ENCODE peak calls at places on chromosomes 7 and 10, in five cellular contexts. D, P, Y, Z and C are unnamed samples.

GRCh38 chr10:88759366-88760101 is at the start of gene LIPN:
- DNase-seq in D (no peak), P (peak; percentile 7), Y (no peak), Z (no peak), C (no peak)

GRCh38 chr7:157490465-157490912 is 153.7 kb downstream of the DNAJB6 start:
- DNase-seq in D (no peak), P (peak; percentile 81), Y (peak; percentile 25), Z (peak; percentile 46), C (peak; percentile 70)

GRCh38 chr10:114881916-114882315 is 56.1 kb upstream of the TRUB1 start:
- DNase-seq in D (no peak), P (no peak), Y (no peak), Z (no peak), C (no peak)

GRCh38 chr7:122412886-122413285 is 108.3 kb upstream of the FEZF1 start:
- DNase-seq in D (no peak), P (peak; percentile 81), Y (no peak), Z (no peak), C (peak; percentile 80)

GRCh38 chr10:110901954-110902819 is 16.8 kb downstream of the BBIP1 start:
- DNase-seq in D (no peak), P (peak; percentile 94), Y (no peak), Z (no peak), C (peak; percentile 93)

GRCh38 chr7:3695602-3696001 is 394.6 kb downstream of the SDK1 start:
- DNase-seq in D (no peak), P (peak; percentile 15), Y (no peak), Z (no peak), C (peak; percentile 9)

GRCh38 chr10:45000764-45001381 is at the start of gene ZNF22:
- DNase-seq in D (peak; percentile 56), P (peak; percentile 66), Y (no peak), Z (peak; percentile 74), C (peak; percentile 70)

GRCh38 chr7:35992436-35992835 is 160.6 kb upstream of the EEPD1 start:
- DNase-seq in D (no peak), P (no peak), Y (no peak), Z (no peak), C (peak; percentile 31)

GRCh38 chr7:28405662-28406061 is 6.7 kb upstream of the CREB5 start:
- DNase-seq in D (no peak), P (peak; percentile 100), Y (no peak), Z (no peak), C (peak; percentile 96)

GRCh38 chr7:147861058-147861716 is 729.4 kb upstream of the C7orf33 start:
- DNase-seq in D (no peak), P (peak; percentile 1), Y (no peak), Z (no peak), C (peak; percentile 0)

GRCh38 chr7:73330772-73331171 is 2.8 kb downstream of the FKBP6 start:
- DNase-seq in D (no peak), P (no peak), Y (no peak), Z (no peak), C (no peak)

GRCh38 chr7:156607332-156608175 is 33.0 kb upstream of the RNF32 start:
- DNase-seq in D (no peak), P (no peak), Y (no peak), Z (no peak), C (peak; percentile 20)

GRCh38 chr7:20454202-20454601 is 123.5 kb downstream of the ITGB8 start:
- DNase-seq in D (no peak), P (no peak), Y (no peak), Z (no peak), C (no peak)

GRCh38 chr7:73822319-73823173 is 8.2 kb upstream of the CLDN4 start:
- DNase-seq in D (no peak), P (peak; percentile 100), Y (no peak), Z (no peak), C (peak; percentile 95)